ENCODE peak calls at places on chromosomes 7 and 10, in seven cellular contexts. One of them, this sample, is unnamed.

GRCh38 chr7:56091591-56091990 is 1.2 kb downstream of the PHKG1 start:
- DNase-seq in Peyer's patch: no peak
- DNase-seq in coronary artery: peak
- DNase-seq in endodermal cell: no peak
- DNase-seq in lower lobe of right lung: no peak
- DNase-seq in PC-3: no peak
- DNase-seq in transverse colon: peak
- DNase-seq in this sample: peak

GRCh38 chr7:6256709-6257535 is 15.5 kb downstream of the CYTH3 start:
- DNase-seq in transverse colon: peak
- DNase-seq in Peyer's patch: no peak
- DNase-seq in endodermal cell: no peak
- DNase-seq in PC-3: no peak
- DNase-seq in coronary artery: peak
- DNase-seq in lower lobe of right lung: peak
- DNase-seq in this sample: no peak

GRCh38 chr10:70978181-70978580 is 89.8 kb upstream of the PCBD1 start:
- DNase-seq in lower lobe of right lung: no peak
- DNase-seq in transverse colon: no peak
- DNase-seq in coronary artery: no peak
- DNase-seq in endodermal cell: no peak
- DNase-seq in PC-3: no peak
- DNase-seq in Peyer's patch: peak
- DNase-seq in this sample: no peak

GRCh38 chr7:139753079-139753692 is 24.6 kb downstream of the HIPK2 start:
- DNase-seq in transverse colon: peak
- DNase-seq in coronary artery: peak
- DNase-seq in Peyer's patch: peak
- DNase-seq in endodermal cell: peak
- DNase-seq in lower lobe of right lung: no peak
- DNase-seq in PC-3: peak
- DNase-seq in this sample: no peak

GRCh38 chr10:96829029-96829773 is 2.9 kb upstream of the LCOR start:
- DNase-seq in coronary artery: no peak
- DNase-seq in endodermal cell: no peak
- DNase-seq in transverse colon: no peak
- DNase-seq in Peyer's patch: no peak
- DNase-seq in lower lobe of right lung: no peak
- DNase-seq in PC-3: no peak
- DNase-seq in this sample: no peak

GRCh38 chr10:128095023-128095752 is 31.0 kb downstream of the MKI67 start:
- DNase-seq in transverse colon: peak
- DNase-seq in Peyer's patch: no peak
- DNase-seq in lower lobe of right lung: no peak
- DNase-seq in endodermal cell: peak
- DNase-seq in coronary artery: no peak
- DNase-seq in PC-3: peak
- DNase-seq in this sample: no peak

GRCh38 chr10:117543245-117543998 is 876 bp downstream of the EMX2 start:
- DNase-seq in coronary artery: peak
- DNase-seq in Peyer's patch: peak
- DNase-seq in PC-3: no peak
- DNase-seq in endodermal cell: peak
- DNase-seq in transverse colon: no peak
- DNase-seq in lower lobe of right lung: no peak
- DNase-seq in this sample: no peak

GRCh38 chr10:29590598-29591415 is 44.0 kb downstream of the SVIL start:
- DNase-seq in Peyer's patch: no peak
- DNase-seq in endodermal cell: no peak
- DNase-seq in lower lobe of right lung: no peak
- DNase-seq in transverse colon: no peak
- DNase-seq in PC-3: peak
- DNase-seq in coronary artery: no peak
- DNase-seq in this sample: no peak

GRCh38 chr7:11831727-11832495 is at the start of gene THSD7A:
- DNase-seq in lower lobe of right lung: peak
- DNase-seq in PC-3: peak
- DNase-seq in Peyer's patch: peak
- DNase-seq in endodermal cell: peak
- DNase-seq in transverse colon: peak
- DNase-seq in coronary artery: no peak
- DNase-seq in this sample: no peak

GRCh38 chr10:130412317-130412716 is 276.1 kb downstream of the GLRX3 start:
- DNase-seq in endodermal cell: peak
- DNase-seq in Peyer's patch: peak
- DNase-seq in PC-3: no peak
- DNase-seq in lower lobe of right lung: no peak
- DNase-seq in transverse colon: no peak
- DNase-seq in coronary artery: peak
- DNase-seq in this sample: no peak

GRCh38 chr7:107692501-107692900 is 31.9 kb downstream of the SLC26A4 start:
- DNase-seq in transverse colon: no peak
- DNase-seq in coronary artery: no peak
- DNase-seq in endodermal cell: no peak
- DNase-seq in PC-3: no peak
- DNase-seq in Peyer's patch: no peak
- DNase-seq in lower lobe of right lung: no peak
- DNase-seq in this sample: no peak

GRCh38 chr7:55432937-55433784 is 68.0 kb downstream of the LANCL2 start:
- DNase-seq in PC-3: peak
- DNase-seq in Peyer's patch: no peak
- DNase-seq in coronary artery: no peak
- DNase-seq in endodermal cell: peak
- DNase-seq in lower lobe of right lung: no peak
- DNase-seq in transverse colon: no peak
- DNase-seq in this sample: no peak

GRCh38 chr10:115402690-115403089 is 309.5 kb downstream of the ATRNL1 start:
- DNase-seq in Peyer's patch: no peak
- DNase-seq in coronary artery: no peak
- DNase-seq in transverse colon: no peak
- DNase-seq in PC-3: peak
- DNase-seq in lower lobe of right lung: no peak
- DNase-seq in endodermal cell: no peak
- DNase-seq in this sample: no peak

GRCh38 chr10:121155742-121156141 is 304.6 kb downstream of the WDR11 start:
- DNase-seq in transverse colon: peak
- DNase-seq in endodermal cell: no peak
- DNase-seq in lower lobe of right lung: no peak
- DNase-seq in coronary artery: no peak
- DNase-seq in Peyer's patch: peak
- DNase-seq in PC-3: no peak
- DNase-seq in this sample: no peak

GRCh38 chr7:36408589-36408988 is 18.9 kb downstream of the ANLN start:
- DNase-seq in PC-3: peak
- DNase-seq in coronary artery: no peak
- DNase-seq in Peyer's patch: no peak
- DNase-seq in transverse colon: no peak
- DNase-seq in endodermal cell: no peak
- DNase-seq in lower lobe of right lung: no peak
- DNase-seq in this sample: no peak

GRCh38 chr7:128410092-128410665 is 397 bp upstream of the IMPDH1 start:
- DNase-seq in transverse colon: peak
- DNase-seq in Peyer's patch: no peak
- DNase-seq in lower lobe of right lung: peak
- DNase-seq in endodermal cell: peak
- DNase-seq in PC-3: peak
- DNase-seq in coronary artery: no peak
- DNase-seq in this sample: no peak

GRCh38 chr10:129912161-129912917 is 51.7 kb downstream of the EBF3 start:
- DNase-seq in lower lobe of right lung: no peak
- DNase-seq in PC-3: no peak
- DNase-seq in coronary artery: no peak
- DNase-seq in endodermal cell: peak
- DNase-seq in transverse colon: no peak
- DNase-seq in Peyer's patch: no peak
- DNase-seq in this sample: no peak

DNA sequence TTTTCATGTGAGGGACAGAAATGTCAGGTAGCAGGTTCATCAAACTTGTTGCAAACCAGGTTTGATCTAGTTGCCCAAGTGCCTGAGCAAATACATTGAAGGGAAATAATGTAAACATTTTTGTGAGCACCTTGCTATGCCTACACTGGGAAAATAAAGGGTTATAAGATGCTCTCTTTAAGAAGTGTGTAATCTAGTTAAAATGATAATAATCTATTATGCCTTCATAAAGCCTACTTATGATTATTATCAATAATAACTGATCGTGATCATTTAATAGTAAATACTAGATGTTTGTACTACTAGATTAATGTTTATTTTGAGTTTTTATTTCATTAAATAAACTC is 1.9 kb upstream of the TMEM229A start:
- DNase-seq in endodermal cell: no peak
- DNase-seq in coronary artery: no peak
- DNase-seq in Peyer's patch: no peak
- DNase-seq in PC-3: no peak
- DNase-seq in transverse colon: no peak
- DNase-seq in lower lobe of right lung: no peak
- DNase-seq in this sample: no peak
- H3K27ac ChIP-seq in endodermal cell: no peak
- H3K27ac ChIP-seq in coronary artery: no peak
- H3K27ac ChIP-seq in Peyer's patch: no peak
- H3K27ac ChIP-seq in PC-3: no peak
- H3K27ac ChIP-seq in transverse colon: no peak
- H3K27ac ChIP-seq in lower lobe of right lung: no peak
- H3K27ac ChIP-seq in this sample: no peak

GRCh38 chr7:150406311-150406564 is 27.1 kb downstream of the ZNF775 start:
- DNase-seq in lower lobe of right lung: no peak
- DNase-seq in endodermal cell: peak
- DNase-seq in PC-3: no peak
- DNase-seq in transverse colon: peak
- DNase-seq in Peyer's patch: no peak
- DNase-seq in coronary artery: no peak
- DNase-seq in this sample: peak

GRCh38 chr7:150404172-150404784 is 25.1 kb downstream of the ZNF775 start:
- DNase-seq in PC-3: no peak
- DNase-seq in Peyer's patch: peak
- DNase-seq in transverse colon: peak
- DNase-seq in endodermal cell: no peak
- DNase-seq in coronary artery: no peak
- DNase-seq in lower lobe of right lung: no peak
- DNase-seq in this sample: peak

GRCh38 chr7:150403376-150404171 is 24.4 kb downstream of the ZNF775 start:
- DNase-seq in coronary artery: no peak
- DNase-seq in transverse colon: peak
- DNase-seq in endodermal cell: no peak
- DNase-seq in Peyer's patch: peak
- DNase-seq in lower lobe of right lung: no peak
- DNase-seq in PC-3: no peak
- DNase-seq in this sample: no peak

GRCh38 chr7:150405584-150406310 is 26.6 kb downstream of the ZNF775 start:
- DNase-seq in Peyer's patch: no peak
- DNase-seq in transverse colon: peak
- DNase-seq in coronary artery: no peak
- DNase-seq in PC-3: no peak
- DNase-seq in endodermal cell: peak
- DNase-seq in lower lobe of right lung: no peak
- DNase-seq in this sample: no peak

DNA sequence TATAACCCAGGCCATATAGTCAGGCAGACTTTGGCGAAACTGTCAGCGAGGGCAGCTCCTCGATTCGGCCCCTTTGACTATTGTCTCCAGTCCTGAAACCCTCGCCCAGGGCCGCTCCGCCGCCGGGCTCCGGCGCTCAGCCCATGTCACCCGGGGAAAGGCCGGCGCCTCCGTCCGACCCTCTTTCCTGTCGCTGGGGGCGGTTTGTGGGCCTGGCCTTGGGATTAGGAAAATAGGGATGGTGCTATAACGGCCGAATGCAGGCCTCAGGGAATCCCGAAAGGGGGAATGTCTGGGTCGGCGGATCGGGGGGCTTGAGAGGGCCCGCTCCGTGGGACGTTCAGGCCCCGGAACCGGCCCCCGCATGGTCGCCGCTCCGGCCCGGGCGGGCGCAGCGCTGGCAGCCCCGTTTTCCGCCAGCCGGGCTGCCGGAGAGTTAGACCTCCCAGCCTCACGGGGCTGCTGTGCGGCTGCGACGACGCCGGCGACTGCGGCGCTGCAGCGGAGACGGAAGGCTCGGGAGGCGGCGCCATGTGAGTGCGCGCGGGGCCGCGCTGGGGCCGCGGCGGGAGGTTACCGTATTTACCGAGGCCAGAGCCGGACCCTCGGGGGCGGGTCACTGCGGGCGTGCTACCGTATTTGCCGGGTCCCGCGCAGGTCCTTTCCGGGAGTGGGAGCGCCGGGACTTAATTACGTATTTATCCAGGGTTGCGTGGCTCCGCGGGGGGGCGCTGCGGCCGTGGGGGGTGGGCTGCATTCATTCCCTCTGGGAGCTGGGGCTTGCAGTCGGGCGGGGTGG is 25.9 kb downstream of the ZNF775 start:
- DNase-seq in PC-3: peak
- DNase-seq in Peyer's patch: peak
- DNase-seq in transverse colon: peak
- DNase-seq in endodermal cell: peak
- DNase-seq in coronary artery: peak
- DNase-seq in lower lobe of right lung: peak
- DNase-seq in this sample: peak
- TF ChIP-seq CTCF in PC-3: peak
- TF ChIP-seq CTCF in Peyer's patch: no peak
- TF ChIP-seq CTCF in transverse colon: peak
- TF ChIP-seq CTCF in endodermal cell: peak
- TF ChIP-seq CTCF in coronary artery: no peak
- TF ChIP-seq CTCF in lower lobe of right lung: no peak
- TF ChIP-seq CTCF in this sample: no peak

DNA sequence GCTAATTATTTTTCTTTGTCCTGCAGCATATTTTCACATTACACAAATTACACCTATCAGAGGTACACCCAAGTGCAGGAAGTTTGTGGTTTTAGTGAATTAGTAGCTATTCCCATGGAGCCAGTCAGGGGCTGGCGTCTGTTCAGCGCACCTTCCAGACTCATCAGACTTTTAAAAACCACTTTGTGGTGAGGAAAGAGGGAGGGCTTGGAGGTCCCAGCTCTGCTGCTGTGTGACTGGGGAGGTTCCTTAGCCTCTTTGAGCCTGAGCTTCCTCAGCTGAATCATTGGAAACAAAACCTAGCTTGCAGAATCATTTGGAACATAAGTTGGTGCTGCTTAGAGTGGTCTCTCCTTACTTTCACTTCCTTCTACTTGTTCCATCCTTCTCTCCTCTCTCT is 175.4 kb downstream of the SORCS3 start:
- DNase-seq in endodermal cell: no peak
- DNase-seq in lower lobe of right lung: no peak
- DNase-seq in transverse colon: no peak
- DNase-seq in Peyer's patch: no peak
- DNase-seq in PC-3: no peak
- DNase-seq in coronary artery: no peak
- DNase-seq in this sample: no peak
- H3K4me3 ChIP-seq in endodermal cell: no peak
- H3K4me3 ChIP-seq in lower lobe of right lung: no peak
- H3K4me3 ChIP-seq in transverse colon: no peak
- H3K4me3 ChIP-seq in Peyer's patch: no peak
- H3K4me3 ChIP-seq in PC-3: no peak
- H3K4me3 ChIP-seq in coronary artery: no peak
- H3K4me3 ChIP-seq in this sample: no peak

DNA sequence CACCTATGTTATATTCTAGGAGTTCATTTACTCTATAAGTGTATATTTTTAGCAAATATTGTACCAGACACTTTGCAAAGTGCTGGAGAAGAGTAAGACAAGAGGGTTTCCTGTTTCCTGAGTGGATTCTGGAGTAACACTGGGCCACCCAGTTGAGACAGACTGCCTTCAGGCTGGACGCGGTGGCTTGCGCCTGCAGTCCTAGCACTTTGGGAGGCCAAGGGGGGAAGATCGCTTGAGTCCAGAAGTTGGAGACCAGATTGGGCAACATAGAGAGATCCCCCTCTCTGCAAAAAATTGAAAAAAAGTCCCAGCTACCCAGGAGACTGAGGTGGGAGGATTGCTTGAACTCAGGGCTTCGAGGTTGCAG is 772 bp upstream of the ZSCAN25 start:
- DNase-seq in transverse colon: no peak
- DNase-seq in lower lobe of right lung: no peak
- DNase-seq in Peyer's patch: no peak
- DNase-seq in PC-3: no peak
- DNase-seq in endodermal cell: no peak
- DNase-seq in coronary artery: peak
- DNase-seq in this sample: no peak
- H3K27ac ChIP-seq in transverse colon: peak
- H3K27ac ChIP-seq in lower lobe of right lung: peak
- H3K27ac ChIP-seq in Peyer's patch: peak
- H3K27ac ChIP-seq in PC-3: no peak
- H3K27ac ChIP-seq in endodermal cell: no peak
- H3K27ac ChIP-seq in coronary artery: no peak
- H3K27ac ChIP-seq in this sample: no peak

This sample was measured in breast epithelium.